ENCODE peak calls at places on chromosomes 11 and 22, in seven cellular contexts. X is adrenal gland, V is prostate gland, S is tibial nerve, H is esophagus muscularis mucosa, T is uterus, Z is transverse colon. C is an unnamed sample.

GRCh38 chr11:117716652-117717440 is 80.2 kb downstream of the DSCAML1 start:
- DNase-seq in X (no peak), V (no peak), S (no peak), H (no peak), T (no peak), Z (no peak), C (no peak)

GRCh38 chr11:2440646-2441045 is 3.7 kb downstream of the TRPM5 start:
- DNase-seq in X (no peak), V (no peak), S (no peak), H (no peak), T (no peak), Z (no peak), C (no peak)

GRCh38 chr11:1650034-1650917 is 20.7 kb downstream of the KRTAP5-5 start:
- DNase-seq in X (no peak), V (peak; percentile 33), S (no peak), H (no peak), T (no peak), Z (no peak), C (peak; percentile 49)

GRCh38 chr11:134468796-134469195 is 56.8 kb upstream of the B3GAT1 start:
- DNase-seq in X (no peak), V (peak; percentile 64), S (no peak), H (no peak), T (no peak), Z (no peak), C (no peak)

GRCh38 chr22:19759459-19759993 is 1.1 kb upstream of the TBX1 start:
- DNase-seq in X (no peak), V (no peak), S (no peak), H (no peak), T (no peak), Z (no peak), C (no peak)

GRCh38 chr11:70603756-70604211 is 205.5 kb downstream of the CTTN start:
- DNase-seq in X (no peak), V (peak; percentile 68), S (no peak), H (no peak), T (no peak), Z (no peak), C (peak; percentile 40)

GRCh38 chr22:28629420-28630184 is 50.0 kb downstream of the TTC28 start:
- DNase-seq in X (no peak), V (no peak), S (no peak), H (no peak), T (no peak), Z (no peak), C (no peak)

GRCh38 chr11:115134886-115135285 is 369.3 kb downstream of the CADM1 start:
- DNase-seq in X (no peak), V (no peak), S (no peak), H (no peak), T (no peak), Z (no peak), C (no peak)

GRCh38 chr11:111044751-111045407 is 200.6 kb upstream of the POU2AF2 start:
- DNase-seq in X (no peak), V (no peak), S (no peak), H (no peak), T (no peak), Z (no peak), C (no peak)

GRCh38 chr11:106708348-106708747 is 309.9 kb downstream of the GUCY1A2 start:
- DNase-seq in X (no peak), V (no peak), S (no peak), H (no peak), T (no peak), Z (no peak), C (no peak)

GRCh38 chr11:34604909-34605308 is 16.0 kb upstream of the EHF start:
- DNase-seq in X (no peak), V (no peak), S (no peak), H (no peak), T (no peak), Z (no peak), C (no peak)

GRCh38 chr11:7520011-7520942 is 6.5 kb downstream of the PPFIBP2 start:
- DNase-seq in X (no peak), V (no peak), S (no peak), H (no peak), T (no peak), Z (no peak), C (no peak)

GRCh38 chr11:19742595-19743292 is 30.1 kb downstream of the NAV2 start:
- DNase-seq in X (peak; percentile 89), V (peak; percentile 80), S (peak; percentile 80), H (no peak), T (peak; percentile 80), Z (peak; percentile 83), C (peak; percentile 81)

GRCh38 chr22:48596111-48596860 is 1231.4 kb downstream of the BRD1 start:
- DNase-seq in X (no peak), V (no peak), S (no peak), H (no peak), T (no peak), Z (no peak), C (no peak)

GRCh38 chr11:132064987-132065620 is 694.7 kb downstream of the NTM start:
- DNase-seq in X (peak; percentile 15), V (no peak), S (no peak), H (no peak), T (no peak), Z (no peak), C (no peak)

GRCh38 chr11:67368621-67369020 is 4.8 kb downstream of the CLCF1 start:
- DNase-seq in X (no peak), V (no peak), S (no peak), H (no peak), T (no peak), Z (no peak), C (no peak)

GRCh38 chr11:12075822-12076821 is 34.3 kb upstream of the MICAL2 start:
- DNase-seq in X (no peak), V (no peak), S (no peak), H (no peak), T (peak; percentile 78), Z (peak; percentile 46), C (peak; percentile 57)

GRCh38 chr22:44394246-44395115 is 81.7 kb upstream of the SHISAL1 start:
- DNase-seq in X (no peak), V (no peak), S (no peak), H (no peak), T (peak; percentile 4), Z (no peak), C (no peak)

GRCh38 chr11:56855217-56855616 is 106.7 kb upstream of the OR9G4 start:
- DNase-seq in X (no peak), V (no peak), S (no peak), H (no peak), T (no peak), Z (peak; percentile 27), C (no peak)

GRCh38 chr11:66936326-66936725 is 21.9 kb downstream of the PC start:
- DNase-seq in X (no peak), V (no peak), S (no peak), H (no peak), T (no peak), Z (no peak), C (no peak)

GRCh38 chr11:126152586-126152985 is 58.9 kb downstream of the RPUSD4 start:
- DNase-seq in X (no peak), V (no peak), S (no peak), H (no peak), T (no peak), Z (no peak), C (no peak)

GRCh38 chr22:23501708-23502107 is 78.4 kb downstream of the IGLL1 start:
- DNase-seq in X (no peak), V (no peak), S (no peak), H (no peak), T (no peak), Z (no peak), C (no peak)

DNA sequence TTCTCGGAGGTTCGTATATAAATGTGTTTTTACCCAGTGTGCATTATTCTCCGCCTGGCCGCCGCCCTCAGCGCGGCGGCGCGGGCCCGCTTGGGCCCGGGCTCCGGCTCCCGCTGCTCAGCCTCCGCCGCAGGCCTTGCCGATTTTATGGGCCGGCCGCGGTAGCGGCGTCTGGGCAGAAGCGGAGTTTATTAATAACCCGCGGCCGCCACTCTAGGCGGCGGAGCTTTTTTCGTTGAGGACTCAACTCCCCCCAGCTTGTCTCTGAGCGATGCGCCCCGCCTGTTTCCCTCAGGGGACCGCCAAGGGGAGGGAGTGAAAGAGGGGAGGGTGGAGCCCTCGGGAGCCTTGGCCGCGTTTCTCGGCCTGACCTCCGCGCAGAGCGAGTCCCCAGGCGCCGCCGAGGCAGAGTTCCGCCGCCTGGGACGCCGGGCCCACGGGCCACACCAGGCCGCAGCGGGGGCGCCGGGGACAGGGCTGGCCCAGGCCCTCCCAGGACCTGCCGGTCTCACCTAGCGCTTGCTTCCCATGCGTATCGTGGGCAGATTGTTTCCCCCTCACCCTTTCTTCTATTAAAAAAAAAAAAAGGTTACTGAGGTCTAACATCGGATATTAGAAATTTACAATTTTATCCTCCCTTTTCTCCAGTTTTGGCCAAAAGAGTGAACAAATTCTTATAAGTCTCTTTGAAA is 402 bp downstream of the ZNF143 start:
- DNase-seq in X (peak; percentile 90), V (peak; percentile 81), S (peak; percentile 80), H (peak; percentile 97), T (peak; percentile 89), Z (peak; percentile 86), C (peak; percentile 69)
- TF ChIP-seq POLR2A in X (peak; percentile 98), V (peak; percentile 64), S (peak; percentile 83), H (peak; percentile 88), T (peak; percentile 86), Z (peak; percentile 93), C (peak; percentile 60)

DNA sequence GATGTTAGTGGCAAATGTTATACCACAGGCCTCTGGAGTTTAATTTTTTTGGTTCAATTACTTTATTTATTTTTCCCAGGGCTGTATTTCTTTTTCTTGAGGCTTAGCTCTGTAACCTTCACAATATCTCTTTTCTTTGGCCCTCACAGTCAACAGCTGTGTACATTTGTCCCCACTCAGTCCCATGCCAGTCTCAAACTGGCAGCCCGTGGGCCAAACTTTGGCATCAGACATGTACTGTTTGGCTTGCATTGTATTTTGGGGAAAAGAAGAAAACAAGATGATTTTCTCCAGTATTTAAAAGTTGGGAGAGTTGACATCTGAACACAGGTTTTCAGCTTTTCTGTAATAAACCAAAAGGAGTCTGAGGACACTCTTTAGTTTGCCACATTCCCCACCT is 87.1 kb downstream of the PRR5L start:
- DNase-seq in X (no peak), V (no peak), S (no peak), H (no peak), T (no peak), Z (no peak), C (no peak)
- H3K4me1 ChIP-seq in X (peaks cover 7% of the 10 kb centered on the region), V (no peaks in the 10 kb centered on the region), S (no peaks in the 10 kb centered on the region), H (no peaks in the 10 kb centered on the region), T (no peaks in the 10 kb centered on the region), Z (peaks cover 6% of the 10 kb centered on the region), C (no peaks in the 10 kb centered on the region)

GRCh38 chr11:77250881-77251640 is 50.4 kb downstream of the GDPD4 start:
- DNase-seq in X (no peak), V (no peak), S (no peak), H (no peak), T (no peak), Z (no peak), C (no peak)
- TF ChIP-seq POLR2A in X (no peak), V (no peak), S (no peak), H (no peak), T (no peak), Z (no peak), C (no peak)

DNA sequence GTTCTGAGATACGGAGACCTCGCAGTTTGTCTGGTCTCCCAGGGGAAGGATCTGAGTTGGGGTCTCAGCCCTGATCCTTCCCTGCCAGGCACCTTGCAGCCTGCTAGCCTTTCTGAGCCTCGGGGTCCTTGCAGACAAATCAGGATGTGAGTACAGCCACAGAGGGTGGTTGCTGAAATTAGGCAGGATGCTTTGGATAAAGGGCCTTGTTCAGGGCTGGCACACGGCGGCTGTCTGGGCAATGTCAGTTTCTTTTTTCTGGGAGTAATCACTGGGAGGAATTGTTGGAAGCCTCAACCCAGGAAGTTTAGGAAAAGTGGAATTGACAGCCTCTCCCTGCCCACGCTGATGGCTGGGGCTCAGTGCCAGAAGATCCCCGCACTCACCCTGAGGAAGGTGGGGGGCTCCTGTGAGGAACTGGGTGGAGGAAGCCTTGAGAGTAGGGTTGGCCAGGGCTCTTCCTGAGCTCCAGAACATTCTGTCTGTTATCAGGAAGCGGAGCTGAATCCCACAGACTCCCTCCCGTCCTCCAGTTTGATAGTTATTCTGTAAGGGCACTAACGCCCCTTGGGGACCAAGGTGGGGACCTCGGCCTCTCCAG is 37.4 kb downstream of the CD82 start:
- DNase-seq in X (no peak), V (no peak), S (no peak), H (no peak), T (no peak), Z (no peak), C (no peak)
- H3K4me1 ChIP-seq in X (no peaks in the 10 kb centered on the region), V (no peaks in the 10 kb centered on the region), S (peaks cover 30% of the 10 kb centered on the region), H (peaks cover 55% of the 10 kb centered on the region), T (no peaks in the 10 kb centered on the region), Z (peaks cover 18% of the 10 kb centered on the region), C (no peaks in the 10 kb centered on the region)

C was measured in breast epithelium.